ENCODE peak calls at places on chromosomes 4 and X, in eight cellular contexts. One of them, this sample, is unnamed.
A peak's percentile ranks its signal among the peaks of the same experiment; 100 is the strongest.

GRCh38 chr4:3372933-3373465 is 68.8 kb upstream of the HGFAC start:
- DNase-seq in SK-MEL-5: no peak
- DNase-seq in AG10803: no peak
- DNase-seq in ureter: no peak
- DNase-seq in NCI-H1930: no peak
- DNase-seq in lung microvascular endothelial cell: no peak
- DNase-seq in thoracic aorta: no peak
- DNase-seq in naive thymus-derived CD4-positive, alpha-beta T cell: no peak
- DNase-seq in this sample: no peak

GRCh38 chrX:31420711-31421151 is 348.9 kb upstream of the FTHL17 start:
- DNase-seq in lung microvascular endothelial cell: no peak
- DNase-seq in NCI-H1930: no peak
- DNase-seq in SK-MEL-5: no peak
- DNase-seq in thoracic aorta: no peak
- DNase-seq in ureter: no peak
- DNase-seq in naive thymus-derived CD4-positive, alpha-beta T cell: no peak
- DNase-seq in AG10803: peak; percentile 21
- DNase-seq in this sample: no peak

GRCh38 chrX:70029790-70030189 is 19.9 kb downstream of the AWAT2 start:
- DNase-seq in thoracic aorta: no peak
- DNase-seq in lung microvascular endothelial cell: no peak
- DNase-seq in AG10803: no peak
- DNase-seq in SK-MEL-5: no peak
- DNase-seq in naive thymus-derived CD4-positive, alpha-beta T cell: no peak
- DNase-seq in NCI-H1930: no peak
- DNase-seq in ureter: no peak
- DNase-seq in this sample: no peak

GRCh38 chr4:53861856-53862610 is 202.4 kb downstream of the CHIC2 start:
- DNase-seq in ureter: no peak
- DNase-seq in AG10803: peak; percentile 95
- DNase-seq in thoracic aorta: no peak
- DNase-seq in lung microvascular endothelial cell: no peak
- DNase-seq in naive thymus-derived CD4-positive, alpha-beta T cell: no peak
- DNase-seq in SK-MEL-5: no peak
- DNase-seq in NCI-H1930: no peak
- DNase-seq in this sample: no peak

GRCh38 chr4:56990109-56990508 is 11.4 kb downstream of the POLR2B start:
- DNase-seq in naive thymus-derived CD4-positive, alpha-beta T cell: no peak
- DNase-seq in AG10803: peak; percentile 14
- DNase-seq in NCI-H1930: no peak
- DNase-seq in thoracic aorta: no peak
- DNase-seq in SK-MEL-5: no peak
- DNase-seq in lung microvascular endothelial cell: no peak
- DNase-seq in ureter: no peak
- DNase-seq in this sample: no peak

GRCh38 chr4:184951668-184952160 is 66.6 kb upstream of the HELT start:
- DNase-seq in ureter: no peak
- DNase-seq in thoracic aorta: no peak
- DNase-seq in lung microvascular endothelial cell: no peak
- DNase-seq in NCI-H1930: no peak
- DNase-seq in naive thymus-derived CD4-positive, alpha-beta T cell: no peak
- DNase-seq in SK-MEL-5: no peak
- DNase-seq in AG10803: no peak
- DNase-seq in this sample: no peak

GRCh38 chr4:183326853-183327252 is 4.6 kb upstream of the CLDN24 start:
- DNase-seq in ureter: no peak
- DNase-seq in lung microvascular endothelial cell: no peak
- DNase-seq in naive thymus-derived CD4-positive, alpha-beta T cell: no peak
- DNase-seq in thoracic aorta: no peak
- DNase-seq in NCI-H1930: no peak
- DNase-seq in SK-MEL-5: no peak
- DNase-seq in AG10803: no peak
- DNase-seq in this sample: no peak

GRCh38 chr4:137700751-137701150 is 168.5 kb upstream of the PCDH18 start:
- DNase-seq in NCI-H1930: no peak
- DNase-seq in ureter: no peak
- DNase-seq in lung microvascular endothelial cell: no peak
- DNase-seq in thoracic aorta: no peak
- DNase-seq in SK-MEL-5: no peak
- DNase-seq in naive thymus-derived CD4-positive, alpha-beta T cell: no peak
- DNase-seq in AG10803: no peak
- DNase-seq in this sample: no peak

GRCh38 chrX:136112781-136113180 is 34.6 kb upstream of the FHL1 start:
- DNase-seq in NCI-H1930: no peak
- DNase-seq in SK-MEL-5: no peak
- DNase-seq in thoracic aorta: no peak
- DNase-seq in lung microvascular endothelial cell: no peak
- DNase-seq in AG10803: peak; percentile 38
- DNase-seq in ureter: no peak
- DNase-seq in naive thymus-derived CD4-positive, alpha-beta T cell: no peak
- DNase-seq in this sample: no peak

GRCh38 chr4:122458625-122459024 is 2.1 kb upstream of the IL2 start:
- DNase-seq in naive thymus-derived CD4-positive, alpha-beta T cell: peak; percentile 38
- DNase-seq in AG10803: peak; percentile 21
- DNase-seq in thoracic aorta: no peak
- DNase-seq in ureter: no peak
- DNase-seq in NCI-H1930: no peak
- DNase-seq in SK-MEL-5: no peak
- DNase-seq in lung microvascular endothelial cell: peak; percentile 8
- DNase-seq in this sample: no peak

GRCh38 chr4:114272226-114272625 is 292.8 kb upstream of the ARSJ start:
- DNase-seq in naive thymus-derived CD4-positive, alpha-beta T cell: no peak
- DNase-seq in AG10803: peak; percentile 96
- DNase-seq in NCI-H1930: no peak
- DNase-seq in ureter: no peak
- DNase-seq in thoracic aorta: no peak
- DNase-seq in SK-MEL-5: peak; percentile 33
- DNase-seq in lung microvascular endothelial cell: no peak
- DNase-seq in this sample: peak; percentile 59

GRCh38 chr4:185817403-185817818 is 5.4 kb upstream of the SORBS2 start:
- DNase-seq in NCI-H1930: no peak
- DNase-seq in lung microvascular endothelial cell: peak; percentile 53
- DNase-seq in SK-MEL-5: no peak
- DNase-seq in thoracic aorta: no peak
- DNase-seq in naive thymus-derived CD4-positive, alpha-beta T cell: no peak
- DNase-seq in ureter: peak; percentile 52
- DNase-seq in AG10803: no peak
- DNase-seq in this sample: no peak

GRCh38 chr4:37441231-37442061 is 196.9 kb downstream of the NWD2 start:
- DNase-seq in AG10803: no peak
- DNase-seq in ureter: no peak
- DNase-seq in thoracic aorta: no peak
- DNase-seq in SK-MEL-5: peak; percentile 13
- DNase-seq in NCI-H1930: no peak
- DNase-seq in naive thymus-derived CD4-positive, alpha-beta T cell: no peak
- DNase-seq in lung microvascular endothelial cell: peak; percentile 0
- DNase-seq in this sample: no peak

GRCh38 chrX:8748855-8749254 is 16.9 kb upstream of the ANOS1 start:
- DNase-seq in lung microvascular endothelial cell: peak; percentile 28
- DNase-seq in NCI-H1930: peak; percentile 4
- DNase-seq in SK-MEL-5: peak; percentile 47
- DNase-seq in naive thymus-derived CD4-positive, alpha-beta T cell: no peak
- DNase-seq in thoracic aorta: no peak
- DNase-seq in ureter: no peak
- DNase-seq in AG10803: peak; percentile 22
- DNase-seq in this sample: peak; percentile 42

GRCh38 chr4:36241771-36242170 is 2.5 kb downstream of the ARAP2 start:
- DNase-seq in naive thymus-derived CD4-positive, alpha-beta T cell: no peak
- DNase-seq in SK-MEL-5: peak; percentile 48
- DNase-seq in ureter: no peak
- DNase-seq in thoracic aorta: no peak
- DNase-seq in lung microvascular endothelial cell: no peak
- DNase-seq in NCI-H1930: no peak
- DNase-seq in AG10803: no peak
- DNase-seq in this sample: peak; percentile 19

GRCh38 chr4:57148177-57148576 is 38.0 kb upstream of the IGFBP7 start:
- DNase-seq in thoracic aorta: no peak
- DNase-seq in NCI-H1930: no peak
- DNase-seq in AG10803: no peak
- DNase-seq in lung microvascular endothelial cell: no peak
- DNase-seq in naive thymus-derived CD4-positive, alpha-beta T cell: no peak
- DNase-seq in SK-MEL-5: no peak
- DNase-seq in ureter: no peak
- DNase-seq in this sample: no peak

GRCh38 chrX:74351760-74352159 is 47.8 kb downstream of the ZCCHC13 start:
- DNase-seq in lung microvascular endothelial cell: no peak
- DNase-seq in ureter: no peak
- DNase-seq in AG10803: peak; percentile 3
- DNase-seq in thoracic aorta: no peak
- DNase-seq in NCI-H1930: no peak
- DNase-seq in naive thymus-derived CD4-positive, alpha-beta T cell: no peak
- DNase-seq in SK-MEL-5: no peak
- DNase-seq in this sample: no peak

GRCh38 chr4:145289403-145290076 is 109.2 kb upstream of the OTUD4 start:
- DNase-seq in AG10803: peak; percentile 80
- DNase-seq in lung microvascular endothelial cell: no peak
- DNase-seq in NCI-H1930: no peak
- DNase-seq in thoracic aorta: no peak
- DNase-seq in naive thymus-derived CD4-positive, alpha-beta T cell: no peak
- DNase-seq in ureter: no peak
- DNase-seq in SK-MEL-5: no peak
- DNase-seq in this sample: no peak

GRCh38 chr4:188295899-188296298 is 156.7 kb downstream of the TRIML1 start:
- DNase-seq in SK-MEL-5: peak; percentile 55
- DNase-seq in naive thymus-derived CD4-positive, alpha-beta T cell: no peak
- DNase-seq in thoracic aorta: peak; percentile 13
- DNase-seq in lung microvascular endothelial cell: no peak
- DNase-seq in ureter: no peak
- DNase-seq in AG10803: peak; percentile 14
- DNase-seq in NCI-H1930: no peak
- DNase-seq in this sample: peak; percentile 45

GRCh38 chr4:177229331-177229730 is 80.3 kb upstream of the NEIL3 start:
- DNase-seq in thoracic aorta: no peak
- DNase-seq in SK-MEL-5: peak; percentile 34
- DNase-seq in NCI-H1930: no peak
- DNase-seq in ureter: no peak
- DNase-seq in AG10803: no peak
- DNase-seq in lung microvascular endothelial cell: no peak
- DNase-seq in naive thymus-derived CD4-positive, alpha-beta T cell: no peak
- DNase-seq in this sample: no peak

GRCh38 chr4:84492737-84493091 is 6.4 kb downstream of the NKX6-1 start:
- DNase-seq in thoracic aorta: no peak
- DNase-seq in SK-MEL-5: no peak
- DNase-seq in ureter: no peak
- DNase-seq in NCI-H1930: no peak
- DNase-seq in naive thymus-derived CD4-positive, alpha-beta T cell: no peak
- DNase-seq in lung microvascular endothelial cell: no peak
- DNase-seq in AG10803: no peak
- DNase-seq in this sample: no peak

GRCh38 chr4:37757121-37757520 is 69.4 kb upstream of the PGM2 start:
- DNase-seq in lung microvascular endothelial cell: no peak
- DNase-seq in AG10803: no peak
- DNase-seq in naive thymus-derived CD4-positive, alpha-beta T cell: no peak
- DNase-seq in SK-MEL-5: no peak
- DNase-seq in NCI-H1930: no peak
- DNase-seq in ureter: no peak
- DNase-seq in thoracic aorta: no peak
- DNase-seq in this sample: no peak

GRCh38 chr4:128751354-128751753 is 58.1 kb upstream of the JADE1 start:
- DNase-seq in NCI-H1930: no peak
- DNase-seq in ureter: no peak
- DNase-seq in SK-MEL-5: no peak
- DNase-seq in AG10803: peak; percentile 11
- DNase-seq in lung microvascular endothelial cell: no peak
- DNase-seq in thoracic aorta: no peak
- DNase-seq in naive thymus-derived CD4-positive, alpha-beta T cell: no peak
- DNase-seq in this sample: no peak

GRCh38 chr4:3706565-3707422 is 59.4 kb upstream of the ADRA2C start:
- DNase-seq in ureter: no peak
- DNase-seq in SK-MEL-5: no peak
- DNase-seq in NCI-H1930: no peak
- DNase-seq in lung microvascular endothelial cell: no peak
- DNase-seq in naive thymus-derived CD4-positive, alpha-beta T cell: no peak
- DNase-seq in thoracic aorta: no peak
- DNase-seq in AG10803: no peak
- DNase-seq in this sample: no peak

GRCh38 chr4:10203851-10204250 is 87.3 kb upstream of the WDR1 start:
- DNase-seq in lung microvascular endothelial cell: no peak
- DNase-seq in SK-MEL-5: no peak
- DNase-seq in naive thymus-derived CD4-positive, alpha-beta T cell: no peak
- DNase-seq in AG10803: no peak
- DNase-seq in thoracic aorta: no peak
- DNase-seq in ureter: peak; percentile 27
- DNase-seq in NCI-H1930: no peak
- DNase-seq in this sample: no peak

GRCh38 chr4:121072080-121072835 is at the start of gene NDNF:
- DNase-seq in NCI-H1930: peak; percentile 20
- DNase-seq in lung microvascular endothelial cell: peak; percentile 51
- DNase-seq in SK-MEL-5: no peak
- DNase-seq in ureter: peak; percentile 62
- DNase-seq in naive thymus-derived CD4-positive, alpha-beta T cell: peak; percentile 76
- DNase-seq in thoracic aorta: no peak
- DNase-seq in AG10803: peak; percentile 54
- DNase-seq in this sample: no peak

GRCh38 chrX:106898462-106898861 is 4.7 kb downstream of the RIPPLY1 start:
- DNase-seq in SK-MEL-5: peak; percentile 81
- DNase-seq in thoracic aorta: no peak
- DNase-seq in AG10803: peak; percentile 42
- DNase-seq in NCI-H1930: peak; percentile 3
- DNase-seq in lung microvascular endothelial cell: peak; percentile 50
- DNase-seq in ureter: no peak
- DNase-seq in naive thymus-derived CD4-positive, alpha-beta T cell: no peak
- DNase-seq in this sample: peak; percentile 52

GRCh38 chr4:29717658-29718057 is 1002.5 kb upstream of the PCDH7 start:
- DNase-seq in thoracic aorta: no peak
- DNase-seq in lung microvascular endothelial cell: no peak
- DNase-seq in ureter: no peak
- DNase-seq in naive thymus-derived CD4-positive, alpha-beta T cell: no peak
- DNase-seq in AG10803: no peak
- DNase-seq in NCI-H1930: no peak
- DNase-seq in SK-MEL-5: no peak
- DNase-seq in this sample: no peak

GRCh38 chr4:184826315-184827266 is 823 bp upstream of the ACSL1 start:
- DNase-seq in NCI-H1930: no peak
- DNase-seq in naive thymus-derived CD4-positive, alpha-beta T cell: peak; percentile 68
- DNase-seq in thoracic aorta: no peak
- DNase-seq in lung microvascular endothelial cell: peak; percentile 23
- DNase-seq in AG10803: no peak
- DNase-seq in ureter: no peak
- DNase-seq in SK-MEL-5: no peak
- DNase-seq in this sample: no peak

GRCh38 chrX:87516716-87517115 is 886 bp upstream of the KLHL4 start:
- DNase-seq in ureter: no peak
- DNase-seq in AG10803: no peak
- DNase-seq in lung microvascular endothelial cell: peak; percentile 83
- DNase-seq in SK-MEL-5: no peak
- DNase-seq in thoracic aorta: no peak
- DNase-seq in NCI-H1930: no peak
- DNase-seq in naive thymus-derived CD4-positive, alpha-beta T cell: no peak
- DNase-seq in this sample: no peak

GRCh38 chrX:40278340-40279090 is 180.8 kb upstream of the BCOR start:
- DNase-seq in naive thymus-derived CD4-positive, alpha-beta T cell: peak; percentile 22
- DNase-seq in lung microvascular endothelial cell: no peak
- DNase-seq in thoracic aorta: no peak
- DNase-seq in AG10803: peak; percentile 22
- DNase-seq in NCI-H1930: no peak
- DNase-seq in ureter: no peak
- DNase-seq in SK-MEL-5: no peak
- DNase-seq in this sample: no peak

GRCh38 chrX:1391707-1392375 is at the start of gene SLC25A6:
- DNase-seq in lung microvascular endothelial cell: peak; percentile 99
- DNase-seq in ureter: peak; percentile 99
- DNase-seq in NCI-H1930: no peak
- DNase-seq in naive thymus-derived CD4-positive, alpha-beta T cell: peak; percentile 100
- DNase-seq in SK-MEL-5: peak; percentile 92
- DNase-seq in thoracic aorta: peak; percentile 89
- DNase-seq in AG10803: peak; percentile 96
- DNase-seq in this sample: peak; percentile 90

GRCh38 chrX:140477987-140478386 is 26.9 kb downstream of the SOX3 start:
- DNase-seq in thoracic aorta: no peak
- DNase-seq in lung microvascular endothelial cell: no peak
- DNase-seq in SK-MEL-5: no peak
- DNase-seq in naive thymus-derived CD4-positive, alpha-beta T cell: no peak
- DNase-seq in NCI-H1930: no peak
- DNase-seq in ureter: no peak
- DNase-seq in AG10803: no peak
- DNase-seq in this sample: no peak